ENCODE peak calls at places on chromosomes 1 and 21, in four cellular contexts. One of them, this sample, is unnamed.

GRCh38 chr1:116273042-116273783 is 99.8 kb upstream of the ATP1A1 start:
- DNase-seq in mammary epithelial cell: no peak
- DNase-seq in foreskin fibroblast: no peak
- DNase-seq in IMR-90: no peak
- DNase-seq in this sample: peak; percentile 16

GRCh38 chr1:180002437-180002836 is 47.8 kb downstream of the CEP350 start:
- DNase-seq in mammary epithelial cell: peak; percentile 9
- DNase-seq in foreskin fibroblast: no peak
- DNase-seq in IMR-90: peak; percentile 4
- DNase-seq in this sample: no peak

GRCh38 chr1:217274927-217275616 is 355.8 kb downstream of the GPATCH2 start:
- DNase-seq in mammary epithelial cell: peak; percentile 71
- DNase-seq in foreskin fibroblast: peak; percentile 65
- DNase-seq in IMR-90: peak; percentile 75
- DNase-seq in this sample: peak; percentile 75

GRCh38 chr1:210647406-210648333 is 319.0 kb downstream of the HHAT start:
- DNase-seq in mammary epithelial cell: no peak
- DNase-seq in foreskin fibroblast: no peak
- DNase-seq in IMR-90: peak; percentile 68
- DNase-seq in this sample: peak; percentile 40

GRCh38 chr1:183033205-183033604 is 10.0 kb downstream of the LAMC1 start:
- DNase-seq in mammary epithelial cell: peak; percentile 95
- DNase-seq in foreskin fibroblast: no peak
- DNase-seq in IMR-90: no peak
- DNase-seq in this sample: no peak

GRCh38 chr1:25065246-25066238 is 135.5 kb upstream of the RUNX3 start:
- DNase-seq in mammary epithelial cell: no peak
- DNase-seq in foreskin fibroblast: peak; percentile 18
- DNase-seq in IMR-90: peak; percentile 27
- DNase-seq in this sample: no peak

GRCh38 chr21:38820471-38821239 is 14.9 kb downstream of the ETS2 start:
- DNase-seq in mammary epithelial cell: no peak
- DNase-seq in foreskin fibroblast: no peak
- DNase-seq in IMR-90: no peak
- DNase-seq in this sample: no peak

GRCh38 chr1:204680051-204680450 is 5.5 kb downstream of the LRRN2 start:
- DNase-seq in mammary epithelial cell: no peak
- DNase-seq in foreskin fibroblast: no peak
- DNase-seq in IMR-90: no peak
- DNase-seq in this sample: no peak

GRCh38 chr1:67307251-67308060 is at the start of gene IL12RB2:
- DNase-seq in mammary epithelial cell: no peak
- DNase-seq in foreskin fibroblast: no peak
- DNase-seq in IMR-90: no peak
- DNase-seq in this sample: no peak

GRCh38 chr1:115654663-115655306 is 13.0 kb downstream of the VANGL1 start:
- DNase-seq in mammary epithelial cell: no peak
- DNase-seq in foreskin fibroblast: peak; percentile 10
- DNase-seq in IMR-90: peak; percentile 41
- DNase-seq in this sample: no peak

GRCh38 chr1:23449918-23450317 is 25.4 kb upstream of the TCEA3 start:
- DNase-seq in mammary epithelial cell: no peak
- DNase-seq in foreskin fibroblast: no peak
- DNase-seq in IMR-90: no peak
- DNase-seq in this sample: no peak

GRCh38 chr1:89005286-89006151 is 13.1 kb upstream of the KYAT3 start:
- DNase-seq in mammary epithelial cell: no peak
- DNase-seq in foreskin fibroblast: no peak
- DNase-seq in IMR-90: no peak
- DNase-seq in this sample: no peak

GRCh38 chr1:116389705-116390104 is 16.7 kb downstream of the ATP1A1 start:
- DNase-seq in mammary epithelial cell: no peak
- DNase-seq in foreskin fibroblast: no peak
- DNase-seq in IMR-90: no peak
- DNase-seq in this sample: no peak

GRCh38 chr1:106785136-106785535 is 271.3 kb upstream of the PRMT6 start:
- DNase-seq in mammary epithelial cell: no peak
- DNase-seq in foreskin fibroblast: no peak
- DNase-seq in IMR-90: no peak
- DNase-seq in this sample: no peak

GRCh38 chr1:182259963-182260362 is 131.6 kb downstream of the GLUL start:
- DNase-seq in mammary epithelial cell: no peak
- DNase-seq in foreskin fibroblast: no peak
- DNase-seq in IMR-90: no peak
- DNase-seq in this sample: no peak

GRCh38 chr1:168263130-168263529 is 17.5 kb upstream of the TBX19 start:
- DNase-seq in mammary epithelial cell: no peak
- DNase-seq in foreskin fibroblast: no peak
- DNase-seq in IMR-90: no peak
- DNase-seq in this sample: no peak

GRCh38 chr1:2226525-2227340 is 1.4 kb upstream of the SKI start:
- DNase-seq in mammary epithelial cell: no peak
- DNase-seq in foreskin fibroblast: no peak
- DNase-seq in IMR-90: no peak
- DNase-seq in this sample: no peak

GRCh38 chr21:44911384-44912157 is 9.1 kb downstream of the ITGB2 start:
- DNase-seq in mammary epithelial cell: peak; percentile 69
- DNase-seq in foreskin fibroblast: no peak
- DNase-seq in IMR-90: no peak
- DNase-seq in this sample: no peak

GRCh38 chr1:150106331-150106730 is 38.8 kb downstream of the VPS45 start:
- DNase-seq in mammary epithelial cell: no peak
- DNase-seq in foreskin fibroblast: no peak
- DNase-seq in IMR-90: peak; percentile 29
- DNase-seq in this sample: no peak

GRCh38 chr1:95232646-95233320 is 1.2 kb upstream of the RWDD3 start:
- DNase-seq in mammary epithelial cell: no peak
- DNase-seq in foreskin fibroblast: no peak
- DNase-seq in IMR-90: peak; percentile 61
- DNase-seq in this sample: no peak

GRCh38 chr1:227949341-227949921 is 1.7 kb upstream of the WNT9A start:
- DNase-seq in mammary epithelial cell: no peak
- DNase-seq in foreskin fibroblast: no peak
- DNase-seq in IMR-90: no peak
- DNase-seq in this sample: no peak

DNA sequence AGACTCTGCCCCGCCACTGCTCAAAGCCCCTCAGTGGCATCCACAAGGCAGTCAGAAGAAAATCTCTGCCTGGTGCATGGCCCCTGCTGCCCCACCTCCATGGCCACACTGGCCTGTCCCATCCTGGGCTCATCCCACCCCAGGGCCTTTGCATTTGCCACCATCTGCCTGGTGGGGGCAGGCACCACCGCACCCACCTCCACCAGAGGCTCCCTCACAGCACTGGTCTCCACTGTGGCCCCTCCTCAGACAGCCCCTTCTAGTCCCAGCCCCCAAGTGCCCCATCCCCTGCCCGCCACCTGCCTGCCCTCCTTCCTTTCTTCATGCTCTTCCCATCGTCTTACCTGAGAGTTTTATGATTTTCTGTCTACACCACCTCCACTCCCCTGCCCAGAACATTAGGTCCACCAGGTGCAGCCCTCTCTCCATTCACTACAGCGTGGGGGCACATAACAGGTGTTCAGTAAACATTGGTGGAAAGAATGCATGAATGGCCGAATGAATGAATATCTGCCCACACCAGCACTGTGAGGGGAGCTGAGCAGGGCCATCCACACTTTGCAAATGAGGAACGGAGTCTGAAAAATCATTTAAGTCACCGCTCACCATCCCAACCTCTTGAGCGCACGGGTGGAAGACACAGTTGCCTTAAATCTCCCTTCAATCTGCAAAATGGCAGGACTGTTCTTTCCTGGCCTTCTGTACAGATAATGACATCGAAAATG is 2.1 kb downstream of the PRDM15 start:
- DNase-seq in mammary epithelial cell: no peak
- DNase-seq in foreskin fibroblast: no peak
- DNase-seq in IMR-90: no peak
- DNase-seq in this sample: no peak
- H3K4me3 ChIP-seq in mammary epithelial cell: no peak overlapping the region
- H3K4me3 ChIP-seq in foreskin fibroblast: peak overlapping the region; percentile 80
- H3K4me3 ChIP-seq in IMR-90: no peak overlapping the region
- H3K4me3 ChIP-seq in this sample: peak overlapping the region; percentile 94

GRCh38 chr1:155206891-155207577 is 663 bp downstream of the THBS3 start:
- DNase-seq in mammary epithelial cell: peak; percentile 74
- DNase-seq in foreskin fibroblast: peak; percentile 68
- DNase-seq in IMR-90: peak; percentile 74
- DNase-seq in this sample: no peak
- H3K4me3 ChIP-seq in mammary epithelial cell: peak overlapping the region; percentile 100
- H3K4me3 ChIP-seq in foreskin fibroblast: peak overlapping the region; percentile 100
- H3K4me3 ChIP-seq in IMR-90: no peak overlapping the region
- H3K4me3 ChIP-seq in this sample: peak overlapping the region; percentile 89

DNA sequence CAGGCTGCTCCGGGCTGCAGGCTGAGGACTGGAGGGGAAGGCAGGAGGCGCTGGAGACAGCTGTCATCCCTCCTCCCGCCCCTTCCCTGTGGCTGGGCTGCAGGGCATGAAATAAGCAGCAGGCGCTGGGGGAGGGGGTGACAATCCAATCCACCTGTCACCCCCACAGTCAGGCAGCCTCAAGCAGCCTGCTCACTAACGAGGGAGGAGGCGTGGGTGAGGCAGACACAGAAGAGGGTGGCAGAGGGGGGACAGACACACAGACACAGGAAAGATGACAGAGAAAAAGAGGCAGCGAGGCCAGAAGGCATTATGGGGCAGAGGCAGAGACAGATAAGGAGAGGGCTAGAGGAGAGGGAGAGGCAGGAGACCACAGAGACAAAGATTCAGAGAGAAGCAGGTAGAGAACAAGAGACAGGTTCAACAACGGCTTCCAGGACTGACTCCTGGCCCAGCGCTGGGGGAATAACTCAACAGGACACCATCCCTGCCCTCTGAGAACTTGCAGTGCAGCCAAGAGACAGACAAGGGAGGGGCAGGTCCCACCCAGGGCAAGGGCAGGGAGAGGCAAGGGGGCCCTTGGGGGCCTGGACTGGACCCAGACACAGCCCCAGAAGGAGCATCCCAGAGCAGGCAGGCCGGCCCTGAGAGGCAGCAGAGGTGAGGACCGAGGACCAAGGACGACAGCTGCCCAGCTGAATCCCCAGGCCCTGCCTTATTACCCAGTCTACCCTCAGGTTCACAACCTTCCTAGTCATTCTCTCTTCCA is 11.2 kb downstream of the MEF2D start:
- DNase-seq in mammary epithelial cell: no peak
- DNase-seq in foreskin fibroblast: no peak
- DNase-seq in IMR-90: peak; percentile 36
- DNase-seq in this sample: no peak
- H3K4me3 ChIP-seq in mammary epithelial cell: no peak overlapping the region
- H3K4me3 ChIP-seq in foreskin fibroblast: no peak overlapping the region
- H3K4me3 ChIP-seq in IMR-90: no peak overlapping the region
- H3K4me3 ChIP-seq in this sample: no peak overlapping the region

GRCh38 chr1:164591858-164592257 is 32.9 kb downstream of the PBX1 start:
- DNase-seq in mammary epithelial cell: no peak
- DNase-seq in foreskin fibroblast: no peak
- DNase-seq in IMR-90: peak; percentile 31
- DNase-seq in this sample: no peak

GRCh38 chr1:164589408-164589807 is 30.4 kb downstream of the PBX1 start:
- DNase-seq in mammary epithelial cell: no peak
- DNase-seq in foreskin fibroblast: no peak
- DNase-seq in IMR-90: no peak
- DNase-seq in this sample: no peak

GRCh38 chr1:164590592-164590991 is 31.6 kb downstream of the PBX1 start:
- DNase-seq in mammary epithelial cell: no peak
- DNase-seq in foreskin fibroblast: no peak
- DNase-seq in IMR-90: no peak
- DNase-seq in this sample: no peak

GRCh38 chr1:164588388-164589341 is 29.7 kb downstream of the PBX1 start:
- DNase-seq in mammary epithelial cell: no peak
- DNase-seq in foreskin fibroblast: peak; percentile 46
- DNase-seq in IMR-90: peak; percentile 77
- DNase-seq in this sample: peak; percentile 56

DNA sequence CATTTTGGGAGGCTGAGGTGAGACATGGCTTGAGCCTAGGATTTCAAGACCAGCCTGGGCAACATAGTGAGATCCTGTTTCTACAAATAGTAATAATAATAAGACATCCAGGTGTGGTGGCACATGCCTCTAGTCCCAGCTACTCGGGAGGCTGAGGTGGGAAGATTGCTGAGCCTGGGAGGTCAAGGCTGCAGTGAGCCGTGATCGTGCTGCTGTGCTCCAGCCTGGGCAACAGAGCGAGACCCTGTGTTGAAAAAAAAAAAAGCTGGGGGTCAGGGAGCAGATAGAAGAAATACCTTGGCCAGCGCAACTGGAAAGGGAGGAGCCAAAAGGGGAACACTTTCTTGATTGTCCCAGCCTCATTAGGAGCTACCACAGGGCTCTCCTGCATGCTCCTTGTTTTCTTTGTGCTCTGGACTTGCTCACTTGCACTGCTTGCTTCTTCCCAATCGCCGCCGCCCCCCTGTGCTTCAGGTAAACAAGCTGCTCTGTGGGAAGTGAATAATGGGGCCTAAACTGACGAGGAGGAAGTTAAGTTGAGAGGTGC is 31.1 kb downstream of the PBX1 start:
- DNase-seq in mammary epithelial cell: no peak
- DNase-seq in foreskin fibroblast: no peak
- DNase-seq in IMR-90: no peak
- DNase-seq in this sample: no peak
- H3K4me3 ChIP-seq in mammary epithelial cell: no peak overlapping the region
- H3K4me3 ChIP-seq in foreskin fibroblast: no peak overlapping the region
- H3K4me3 ChIP-seq in IMR-90: no peak overlapping the region
- H3K4me3 ChIP-seq in this sample: no peak overlapping the region